ENCODE peak calls at places on chromosomes 5 and 9, in six cellular contexts. W is endothelial cell of umbilical vein, O is GM23248, E is astrocyte, X is fibroblast of lung, B is K562. D is an unnamed sample.

GRCh38 chr9:74573792-74574191 is 76.7 kb downstream of the RORB start:
- DNase-seq in W (no peak), O (no peak), E (peak; percentile 60), X (peak; percentile 66), B (peak; percentile 8), D (no peak)

GRCh38 chr5:132771559-132771998 is 5.5 kb downstream of the SEPTIN8 start:
- DNase-seq in W (peak; percentile 19), O (peak; percentile 43), E (peak; percentile 74), X (peak; percentile 76), B (no peak), D (no peak)

GRCh38 chr5:109105631-109106267 is 304.0 kb downstream of the PJA2 start:
- DNase-seq in W (peak; percentile 97), O (peak; percentile 97), E (peak; percentile 94), X (peak; percentile 94), B (no peak), D (no peak)

GRCh38 chr5:83957188-83957587 is 236.5 kb upstream of the HAPLN1 start:
- DNase-seq in W (no peak), O (peak; percentile 20), E (peak; percentile 30), X (peak; percentile 32), B (no peak), D (no peak)

GRCh38 chr9:72139233-72139632 is 10.0 kb upstream of the GDA start:
- DNase-seq in W (no peak), O (no peak), E (no peak), X (no peak), B (no peak), D (peak; percentile 28)

GRCh38 chr5:143437666-143438273 is 34.3 kb upstream of the NR3C1 start:
- DNase-seq in W (no peak), O (no peak), E (no peak), X (no peak), B (no peak), D (no peak)

GRCh38 chr5:152932631-152933030 is 527.6 kb upstream of the NMUR2 start:
- DNase-seq in W (no peak), O (no peak), E (no peak), X (no peak), B (no peak), D (no peak)

GRCh38 chr9:69945671-69946141 is 97.9 kb upstream of the MAMDC2 start:
- DNase-seq in W (peak; percentile 62), O (peak; percentile 78), E (no peak), X (peak; percentile 36), B (no peak), D (no peak)

GRCh38 chr5:16805478-16805877 is 130.6 kb downstream of the MYO10 start:
- DNase-seq in W (no peak), O (peak; percentile 89), E (no peak), X (no peak), B (no peak), D (no peak)

GRCh38 chr5:125160787-125161502 is 414.5 kb upstream of the ZNF608 start:
- DNase-seq in W (no peak), O (no peak), E (peak; percentile 25), X (peak; percentile 43), B (no peak), D (no peak)

GRCh38 chr9:18350036-18350435 is 123.9 kb upstream of the ADAMTSL1 start:
- DNase-seq in W (no peak), O (no peak), E (no peak), X (no peak), B (no peak), D (no peak)

GRCh38 chr5:80569086-80569960 is 757 bp downstream of the ANKRD34B start:
- DNase-seq in W (no peak), O (no peak), E (no peak), X (no peak), B (no peak), D (no peak)

GRCh38 chr5:15383021-15383420 is 117.0 kb upstream of the FBXL7 start:
- DNase-seq in W (no peak), O (no peak), E (no peak), X (no peak), B (no peak), D (no peak)
- H3K4me2 ChIP-seq in W (no peak overlapping the region), O (no peak overlapping the region), E (no peak overlapping the region), X (no peak overlapping the region), B (no peak overlapping the region), D (no peak overlapping the region)

GRCh38 chr9:114149181-114149580 is 6.2 kb upstream of the COL27A1 start:
- DNase-seq in W (no peak), O (no peak), E (no peak), X (no peak), B (no peak), D (no peak)

GRCh38 chr9:114150608-114151007 is 4.7 kb upstream of the COL27A1 start:
- DNase-seq in W (no peak), O (no peak), E (no peak), X (peak; percentile 23), B (no peak), D (no peak)

GRCh38 chr9:114149765-114150340 is 5.5 kb upstream of the COL27A1 start:
- DNase-seq in W (no peak), O (no peak), E (no peak), X (no peak), B (no peak), D (no peak)

GRCh38 chr9:114153761-114154596 is 1.4 kb upstream of the COL27A1 start:
- DNase-seq in W (no peak), O (peak; percentile 38), E (peak; percentile 19), X (peak; percentile 42), B (no peak), D (no peak)

GRCh38 chr9:114151426-114151956 is 3.8 kb upstream of the COL27A1 start:
- DNase-seq in W (peak; percentile 18), O (no peak), E (no peak), X (no peak), B (no peak), D (no peak)
- H3K9ac ChIP-seq in W (no peak overlapping the region), O (no peak overlapping the region), E (no peak overlapping the region), X (no peak overlapping the region), B (no peak overlapping the region), D (no peak overlapping the region)

DNA sequence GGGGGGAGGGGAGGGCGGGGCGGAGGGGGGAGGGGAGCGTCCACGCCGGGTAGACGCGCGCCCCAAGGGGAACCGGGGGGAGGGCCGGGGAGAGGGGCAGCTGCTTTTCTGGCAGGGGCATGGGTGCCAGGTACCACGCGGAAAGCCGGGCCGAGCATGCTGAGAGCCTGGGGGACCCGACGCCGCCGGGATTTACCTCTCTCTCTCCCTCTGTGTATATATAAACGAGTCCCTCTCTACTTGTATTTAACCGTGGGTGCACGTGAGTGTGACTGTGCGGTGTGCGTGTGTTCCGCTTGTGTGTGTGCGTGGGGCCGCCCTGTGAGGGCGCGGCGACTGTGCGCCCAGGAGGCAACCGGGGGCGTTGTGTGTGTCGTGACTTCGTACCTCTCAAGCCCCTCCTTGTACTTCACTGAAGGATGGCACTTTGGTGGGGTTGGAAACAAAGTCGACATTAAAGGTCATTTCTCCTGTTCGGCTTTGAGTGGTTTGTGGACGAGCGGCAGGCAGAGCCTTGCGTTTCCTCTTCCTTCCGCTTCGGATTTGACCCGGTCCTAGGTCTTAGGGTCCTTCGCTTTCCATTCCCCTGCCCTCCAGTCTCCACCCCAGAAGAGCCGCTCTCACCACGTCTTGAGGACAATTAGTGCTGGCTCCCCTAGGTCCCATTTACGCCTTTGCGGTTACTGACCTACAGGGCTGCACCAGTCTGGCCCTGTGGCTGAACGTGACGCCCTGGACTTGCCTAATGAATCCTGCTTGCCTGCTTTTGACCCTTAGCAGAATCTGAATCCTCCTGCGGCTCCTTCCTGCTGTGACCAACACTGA is 36.2 kb upstream of the TTC1 start:
- DNase-seq in W (no peak), O (no peak), E (no peak), X (no peak), B (no peak), D (no peak)
- TF ChIP-seq EZH2 in W (peak; percentile 76), O (no peak), E (no peak), X (no peak), B (no peak), D (peak; percentile 29)

GRCh38 chr9:38039907-38040682 is 28.9 kb downstream of the SHB start:
- DNase-seq in W (no peak), O (no peak), E (no peak), X (no peak), B (peak; percentile 81), D (no peak)
- H3K4me2 ChIP-seq in W (no peak overlapping the region), O (no peak overlapping the region), E (peak overlapping the region; percentile 58), X (no peak overlapping the region), B (peak overlapping the region; percentile 70), D (no peak overlapping the region)

GRCh38 chr9:127999461-127999860 is 18.7 kb upstream of the EEIG1 start:
- DNase-seq in W (no peak), O (no peak), E (no peak), X (no peak), B (no peak), D (no peak)

GRCh38 chr9:128004011-128004604 is 23.3 kb upstream of the EEIG1 start:
- DNase-seq in W (no peak), O (no peak), E (no peak), X (no peak), B (peak; percentile 61), D (no peak)

GRCh38 chr9:128005938-128006337 is 25.1 kb upstream of the EEIG1 start:
- DNase-seq in W (peak; percentile 97), O (no peak), E (no peak), X (no peak), B (no peak), D (no peak)

GRCh38 chr9:128002959-128003358 is 22.2 kb upstream of the EEIG1 start:
- DNase-seq in W (no peak), O (no peak), E (no peak), X (no peak), B (no peak), D (no peak)

DNA sequence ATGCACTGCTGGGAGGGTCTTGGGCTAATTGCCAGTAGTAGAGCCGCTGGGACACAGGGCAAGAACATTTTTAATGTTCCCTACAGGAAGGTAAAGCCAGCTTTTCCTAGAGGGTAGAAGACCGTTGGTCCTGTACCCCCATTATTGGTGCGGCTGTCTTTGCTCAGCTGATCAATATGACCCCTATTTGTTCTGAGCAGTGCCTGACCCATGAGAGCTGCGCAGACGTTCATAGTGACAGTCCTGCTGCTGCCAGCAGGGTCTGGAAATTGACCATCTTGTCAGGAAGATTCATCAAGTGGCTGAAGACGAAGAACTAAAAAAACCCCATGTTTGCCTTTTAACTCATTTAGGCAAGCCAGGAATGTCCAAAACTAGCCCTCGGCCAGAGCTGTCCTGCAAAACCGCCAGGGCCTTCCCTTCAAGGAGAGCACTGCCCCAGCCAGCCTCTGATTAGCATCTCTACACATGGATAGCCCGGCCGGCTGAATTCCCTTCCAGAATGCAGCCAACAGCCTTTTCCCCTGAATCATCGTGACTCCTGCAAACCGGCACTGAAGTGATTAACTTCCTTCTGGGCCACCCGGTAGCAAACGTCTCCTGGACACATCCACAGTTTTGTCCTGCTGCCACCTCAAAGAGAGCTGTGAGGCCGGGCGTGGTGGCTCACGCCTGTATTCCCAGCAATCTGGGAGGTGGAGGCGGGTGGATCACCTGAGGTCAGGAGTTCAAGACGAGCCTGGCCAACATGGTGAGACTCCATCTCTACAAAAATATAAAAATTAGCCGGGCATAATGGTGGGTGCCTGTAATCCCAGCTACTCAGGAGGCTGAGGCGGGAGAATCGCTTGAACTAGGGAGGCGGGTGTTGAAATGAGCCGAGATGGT is 20.9 kb upstream of the EEIG1 start:
- DNase-seq in W (peak; percentile 73), O (peak; percentile 97), E (peak; percentile 89), X (peak; percentile 94), B (peak; percentile 82), D (no peak)
- H3K9ac ChIP-seq in W (peak overlapping the region; percentile 14), O (peak overlapping the region; percentile 62), E (peak overlapping the region; percentile 44), X (no peak overlapping the region), B (peak overlapping the region; percentile 79), D (no peak overlapping the region)

D was measured in keratinocyte.